ENCODE peak calls at places on chromosome 2, in five cellular contexts. I is fibroblast of pulmonary artery, Y is brain microvascular endothelial cell, B is fibroblast of villous mesenchyme, L is lower lobe of right lung. M is an unnamed sample.

GRCh38 chr2:232838406-232838874 is 31.6 kb upstream of the SNORC start:
- DNase-seq in B (peak), I (no peak), Y (peak), L (no peak), M (no peak)

GRCh38 chr2:23312996-23313606 is 71.9 kb upstream of the KLHL29 start:
- DNase-seq in B (no peak), L (no peak), I (no peak), Y (peak), M (no peak)

GRCh38 chr2:121120991-121121390 is 164.0 kb downstream of the TFCP2L1 start:
- DNase-seq in I (no peak), B (no peak), Y (no peak), L (no peak), M (no peak)

GRCh38 chr2:6855860-6856547 is 9.7 kb downstream of the CMPK2 start:
- DNase-seq in B (peak), I (no peak), Y (no peak), L (no peak), M (no peak)

GRCh38 chr2:211816739-211817138 is 721.9 kb downstream of the ERBB4 start:
- DNase-seq in B (no peak), I (no peak), Y (no peak), L (no peak), M (no peak)

GRCh38 chr2:217773539-217773938 is 229.3 kb downstream of the TNS1 start:
- DNase-seq in L (no peak), Y (no peak), B (no peak), I (no peak), M (no peak)

GRCh38 chr2:39494784-39495251 is 57.7 kb upstream of the MAP4K3 start:
- DNase-seq in Y (peak), B (peak), I (peak), L (no peak), M (peak)

GRCh38 chr2:26251893-26252292 is 7.2 kb downstream of the HADHB start:
- DNase-seq in L (no peak), I (peak), Y (no peak), B (peak), M (no peak)

GRCh38 chr2:64634338-64635267 is 19.1 kb downstream of the SERTAD2 start:
- DNase-seq in Y (no peak), L (no peak), B (peak), I (peak), M (no peak)

GRCh38 chr2:46230115-46230571 is 67.1 kb upstream of the EPAS1 start:
- DNase-seq in I (no peak), L (peak), Y (no peak), B (no peak), M (no peak)
- TF ChIP-seq CTCF in I (no peak), L (peak), Y (peak), B (no peak), M (no peak)

GRCh38 chr2:235577404-235578330 is 83.8 kb downstream of the AGAP1 start:
- DNase-seq in Y (peak), I (peak), L (no peak), B (peak), M (no peak)
- H3K4me3 ChIP-seq in Y (no peak), I (no peak), L (no peak), B (no peak), M (no peak)

GRCh38 chr2:86621290-86621943 is 2.2 kb downstream of the RNF103 start:
- DNase-seq in I (peak), Y (no peak), B (peak), L (no peak), M (no peak)
- TF ChIP-seq CTCF in I (no peak), Y (no peak), B (no peak), L (no peak), M (no peak)

GRCh38 chr2:11835403-11835802 is 89.0 kb downstream of the LPIN1 start:
- DNase-seq in Y (no peak), L (no peak), I (peak), B (no peak), M (no peak)

GRCh38 chr2:11833601-11834000 is 87.2 kb downstream of the LPIN1 start:
- DNase-seq in L (no peak), B (peak), I (peak), Y (peak), M (peak)

GRCh38 chr2:11837875-11838734 is 91.7 kb downstream of the LPIN1 start:
- DNase-seq in B (no peak), I (no peak), Y (no peak), L (no peak), M (no peak)

GRCh38 chr2:11839916-11840315 is 93.5 kb downstream of the LPIN1 start:
- DNase-seq in B (peak), Y (peak), I (no peak), L (no peak), M (no peak)

DNA sequence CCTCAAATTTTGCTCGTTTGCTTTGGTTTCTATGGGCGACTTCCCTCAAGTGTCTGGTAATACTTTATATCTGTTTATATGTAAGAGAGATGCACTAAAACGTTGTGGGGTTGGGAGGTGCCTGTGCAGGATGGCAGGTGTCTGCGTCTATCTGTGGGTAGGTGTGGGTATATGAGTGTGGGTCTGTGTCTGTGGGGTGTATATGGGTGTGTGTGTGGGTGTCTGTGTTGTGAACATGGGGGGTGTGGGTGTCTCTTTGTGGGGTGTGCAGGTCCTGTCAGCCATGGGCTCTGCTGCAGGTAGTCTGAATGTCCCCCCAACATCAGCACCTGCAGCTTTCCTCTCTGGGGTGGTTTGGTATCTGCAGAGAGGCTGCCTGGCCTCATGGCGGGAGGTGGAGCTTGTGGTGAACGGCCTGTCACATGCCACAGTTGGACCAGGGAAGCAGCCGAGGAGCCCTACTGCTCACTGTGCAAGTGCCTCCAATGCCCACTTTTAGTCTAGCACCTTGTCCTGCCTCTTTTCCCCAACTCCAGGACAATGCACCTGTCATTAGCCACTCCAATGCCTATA is 90.3 kb downstream of the LPIN1 start:
- DNase-seq in B (no peak), Y (no peak), I (no peak), L (no peak), M (no peak)
- H3K4me3 ChIP-seq in B (no peak), Y (no peak), I (no peak), L (no peak), M (no peak)

DNA sequence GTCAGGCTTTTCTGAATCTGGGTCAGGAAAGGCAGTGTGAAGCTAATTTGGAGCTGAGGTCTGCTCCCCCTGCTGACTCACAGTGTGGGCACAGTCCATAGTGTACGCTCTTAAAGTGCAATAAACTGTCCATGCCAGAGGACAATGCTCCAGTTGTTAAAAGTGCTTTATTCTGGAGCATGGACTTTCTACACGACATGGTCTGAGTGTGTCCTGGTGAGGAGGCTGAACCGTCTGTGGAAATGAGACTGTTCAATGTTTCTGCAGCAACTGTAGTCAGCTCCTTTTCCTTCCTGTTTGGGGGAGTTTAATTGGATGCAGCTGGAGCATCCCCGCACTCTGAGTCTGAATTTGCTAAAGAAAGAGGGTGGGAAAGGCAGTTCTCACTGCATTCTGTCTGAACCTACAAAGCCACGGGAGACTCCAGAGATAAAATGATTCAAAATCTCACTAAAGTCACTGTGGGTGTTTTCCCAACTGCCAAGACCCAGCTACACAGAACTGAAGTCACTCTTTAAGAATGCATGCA is 110.2 kb upstream of the TRIB2 start:
- DNase-seq in I (peak), Y (peak), L (no peak), B (peak), M (no peak)
- TF ChIP-seq CTCF in I (peak), Y (peak), L (no peak), B (peak), M (peak)

M was measured in AG04449.